ENCODE peak calls at places on chromosomes 5 and 9, in nine cellular contexts. V is NCI-H1930; E is fibroblast of lung; Q is activated T-helper 1 cell treated with anti-CD3 and anti-CD28 coated beads, Interleukin-2, amount 50 U/mL, for 16 hours; K is amygdala; P is AG20443; H is iris pigment epithelial cell; D is brain microvascular endothelial cell; I is stromal cell of bone marrow. O is an unnamed sample.

GRCh38 chr5:73789851-73790281 is 163.9 kb downstream of the ARHGEF28 start:
- DNase-seq in V (no peak), E (peak), Q (no peak), K (no peak), P (no peak), H (peak), D (no peak), I (peak), O (no peak)

GRCh38 chr5:103037673-103038455 is 82.1 kb downstream of the GIN1 start:
- DNase-seq in V (no peak), E (no peak), Q (no peak), K (no peak), P (no peak), H (peak), D (peak), I (no peak), O (no peak)

GRCh38 chr9:14479187-14479586 is 165.2 kb upstream of the NFIB start:
- DNase-seq in V (no peak), E (no peak), Q (no peak), K (no peak), P (no peak), H (no peak), D (no peak), I (no peak), O (no peak)

GRCh38 chr9:117073539-117074336 is 341.1 kb downstream of the ASTN2 start:
- DNase-seq in V (no peak), E (no peak), Q (no peak), K (no peak), P (peak), H (peak), D (peak), I (no peak), O (no peak)

GRCh38 chr5:32329395-32329834 is 16.7 kb upstream of the MTMR12 start:
- DNase-seq in V (no peak), E (peak), Q (peak), K (no peak), P (peak), H (peak), D (peak), I (peak), O (no peak)

GRCh38 chr9:128389395-128390149 is 18.4 kb downstream of the URM1 start:
- DNase-seq in V (no peak), E (no peak), Q (no peak), K (no peak), P (no peak), H (no peak), D (no peak), I (no peak), O (no peak)

GRCh38 chr5:110347781-110348180 is 378.7 kb downstream of the TMEM232 start:
- DNase-seq in V (no peak), E (no peak), Q (no peak), K (no peak), P (no peak), H (no peak), D (no peak), I (no peak), O (no peak)

GRCh38 chr5:149680810-149681221 is 49.3 kb upstream of the PPARGC1B start:
- DNase-seq in V (no peak), E (no peak), Q (no peak), K (no peak), P (no peak), H (no peak), D (no peak), I (no peak), O (peak)

GRCh38 chr5:65919773-65920172 is 6.6 kb upstream of the ERBIN start:
- DNase-seq in V (no peak), E (peak), Q (no peak), K (no peak), P (peak), H (peak), D (no peak), I (no peak), O (no peak)

GRCh38 chr9:33459115-33459514 is 11.7 kb upstream of the AQP3 start:
- DNase-seq in V (no peak), E (no peak), Q (no peak), K (no peak), P (no peak), H (no peak), D (no peak), I (no peak), O (no peak)

GRCh38 chr5:96177303-96177869 is 215.7 kb upstream of the ELL2 start:
- DNase-seq in V (no peak), E (peak), Q (no peak), K (no peak), P (peak), H (peak), D (peak), I (peak), O (no peak)

GRCh38 chr9:534886-535285 is 306.6 kb upstream of the DMRT1 start:
- DNase-seq in V (no peak), E (no peak), Q (no peak), K (peak), P (no peak), H (no peak), D (no peak), I (no peak), O (no peak)

GRCh38 chr5:103224118-103224893 is 34.3 kb upstream of the MACIR start:
- DNase-seq in V (peak), E (peak), Q (no peak), K (no peak), P (peak), H (peak), D (peak), I (peak), O (peak)

GRCh38 chr9:19675492-19675891 is 113.3 kb downstream of the SLC24A2 start:
- DNase-seq in V (no peak), E (no peak), Q (no peak), K (no peak), P (no peak), H (no peak), D (no peak), I (no peak), O (no peak)

GRCh38 chr9:35771943-35772342 is 17.9 kb upstream of the MSMP start:
- DNase-seq in V (no peak), E (no peak), Q (no peak), K (no peak), P (no peak), H (no peak), D (no peak), I (no peak), O (no peak)